ENCODE peak calls at places on chromosomes 12 and 14, in five cellular contexts. R, X, H, S and L are unnamed samples.

GRCh38 chr12:106987846-106988245 is 900 bp upstream of the MTERF2 start:
- DNase-seq in R (no peak), X (no peak), H (no peak), S (no peak), L (no peak)

GRCh38 chr12:93819048-93819491 is 141.9 kb downstream of the CRADD start:
- DNase-seq in R (no peak), X (no peak), H (peak; percentile 25), S (no peak), L (peak; percentile 55)

GRCh38 chr12:82723093-82723492 is 36.4 kb downstream of the TMTC2 start:
- DNase-seq in R (no peak), X (no peak), H (no peak), S (no peak), L (no peak)

GRCh38 chr14:64279719-64280668 is 14.2 kb downstream of the ESR2 start:
- DNase-seq in R (no peak), X (no peak), H (no peak), S (no peak), L (no peak)

GRCh38 chr12:4856556-4856955 is 53.1 kb upstream of the KCNA1 start:
- DNase-seq in R (no peak), X (no peak), H (no peak), S (no peak), L (no peak)

GRCh38 chr14:50340045-50340444 is 27.9 kb downstream of the DMAC2L start:
- DNase-seq in R (no peak), X (no peak), H (no peak), S (no peak), L (no peak)

GRCh38 chr12:103908877-103909276 is 21.3 kb upstream of the HSP90B1 start:
- DNase-seq in R (no peak), X (no peak), H (no peak), S (no peak), L (no peak)

GRCh38 chr12:64160718-64161060 is 61.4 kb downstream of the KICS2 start:
- DNase-seq in R (no peak), X (no peak), H (no peak), S (no peak), L (no peak)

GRCh38 chr12:80183939-80184338 is 84.6 kb downstream of the OTOGL start:
- DNase-seq in R (no peak), X (peak; percentile 15), H (no peak), S (no peak), L (no peak)

GRCh38 chr12:13591488-13591887 is 389.9 kb downstream of the GRIN2B start:
- DNase-seq in R (no peak), X (no peak), H (no peak), S (no peak), L (no peak)

GRCh38 chr12:67885370-67886169 is 103.7 kb upstream of the IFNG-AS1 start:
- DNase-seq in R (no peak), X (no peak), H (no peak), S (no peak), L (no peak)

GRCh38 chr12:110042260-110042659 is 6.1 kb downstream of the C12orf76 start:
- DNase-seq in R (no peak), X (no peak), H (no peak), S (no peak), L (no peak)

GRCh38 chr12:108586306-108586705 is 11.6 kb downstream of the TMEM119 start:
- DNase-seq in R (no peak), X (no peak), H (no peak), S (no peak), L (no peak)

GRCh38 chr14:103188691-103189480 is 65.6 kb downstream of the TNFAIP2 start:
- DNase-seq in R (no peak), X (no peak), H (peak; percentile 61), S (peak; percentile 70), L (no peak)

GRCh38 chr12:12194206-12194605 is 72.6 kb downstream of the LRP6 start:
- DNase-seq in R (no peak), X (no peak), H (no peak), S (no peak), L (peak; percentile 16)

GRCh38 chr12:124515981-124516380 is 51.4 kb downstream of the NCOR2 start:
- DNase-seq in R (no peak), X (no peak), H (peak; percentile 43), S (no peak), L (no peak)

GRCh38 chr12:65533177-65533883 is 254.8 kb downstream of the MSRB3 start:
- DNase-seq in R (no peak), X (no peak), H (no peak), S (no peak), L (peak; percentile 82)

GRCh38 chr12:19739195-19739776 is 300.0 kb downstream of the AEBP2 start:
- DNase-seq in R (peak; percentile 61), X (no peak), H (no peak), S (no peak), L (peak; percentile 47)

GRCh38 chr12:54497883-54498282 is 331 bp downstream of the NCKAP1L start:
- DNase-seq in R (no peak), X (no peak), H (no peak), S (no peak), L (no peak)

GRCh38 chr12:54504550-54504949 is 7.0 kb downstream of the NCKAP1L start:
- DNase-seq in R (no peak), X (no peak), H (no peak), S (no peak), L (no peak)

DNA sequence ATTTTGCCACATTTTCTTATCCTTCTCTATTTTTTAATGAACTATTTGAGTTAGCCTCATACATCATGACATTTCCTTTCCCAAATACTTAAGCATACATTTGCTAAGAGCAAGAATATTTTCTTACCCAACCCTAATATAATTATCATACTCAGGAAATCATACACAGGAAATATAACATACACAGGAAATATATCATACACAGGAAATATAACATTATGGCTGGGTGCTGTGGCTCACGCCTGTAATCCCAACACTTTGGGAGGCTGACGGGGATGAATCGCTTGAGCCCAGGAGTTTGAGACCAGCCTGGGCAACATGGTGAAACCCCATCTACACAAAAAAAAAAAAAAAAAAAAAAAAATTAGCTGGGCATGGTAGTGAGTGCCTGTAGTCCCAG is 4.9 kb downstream of the NCKAP1L start:
- DNase-seq in R (no peak), X (no peak), H (no peak), S (no peak), L (no peak)
- H3K4me3 ChIP-seq in R (no peak overlapping the region), X (no peak overlapping the region), H (no peak overlapping the region), S (no peak overlapping the region), L (no peak overlapping the region)

GRCh38 chr12:49347307-49348237 is 884 bp downstream of the DNAJC22 start:
- DNase-seq in R (peak; percentile 73), X (no peak), H (peak; percentile 92), S (peak; percentile 98), L (peak; percentile 93)

GRCh38 chr12:49345048-49345839 is 1.4 kb upstream of the DNAJC22 start:
- DNase-seq in R (no peak), X (no peak), H (no peak), S (peak; percentile 82), L (no peak)

GRCh38 chr12:49346659-49347306 is at the start of gene DNAJC22:
- DNase-seq in R (no peak), X (no peak), H (peak; percentile 59), S (no peak), L (peak; percentile 35)

GRCh38 chr12:49344486-49345047 is 2.1 kb upstream of the DNAJC22 start:
- DNase-seq in R (no peak), X (no peak), H (no peak), S (no peak), L (no peak)

GRCh38 chr12:49345840-49346658 is 639 bp upstream of the DNAJC22 start:
- DNase-seq in R (no peak), X (no peak), H (no peak), S (no peak), L (no peak)
- H3K4me3 ChIP-seq in R (no peak overlapping the region), X (peak overlapping the region; percentile 41), H (no peak overlapping the region), S (no peak overlapping the region), L (peak overlapping the region; percentile 16)

DNA sequence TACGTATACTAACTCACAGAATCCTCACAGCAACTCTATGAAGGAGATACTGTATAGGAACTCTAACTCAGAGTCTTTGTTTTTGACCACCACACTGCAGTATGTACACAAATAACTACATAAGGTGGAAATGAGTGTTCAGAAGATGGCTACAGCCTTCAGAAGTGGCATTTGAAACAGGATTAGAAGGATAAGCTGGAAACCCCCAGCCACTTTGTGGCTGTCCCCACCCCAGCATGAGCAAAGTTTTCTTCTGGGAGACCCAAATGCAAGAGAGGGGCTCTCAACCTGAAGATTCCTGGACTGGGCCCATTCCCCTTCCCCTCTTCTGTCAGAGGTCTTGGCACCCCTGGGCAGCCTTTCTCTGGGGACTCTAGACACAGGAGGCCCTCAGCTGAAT is 43.2 kb upstream of the PNMA1 start:
- DNase-seq in R (no peak), X (no peak), H (no peak), S (no peak), L (no peak)
- H3K4me3 ChIP-seq in R (no peak overlapping the region), X (peak overlapping the region; percentile 88), H (no peak overlapping the region), S (no peak overlapping the region), L (no peak overlapping the region)

GRCh38 chr14:37594238-37594915 is 672 bp downstream of the FOXA1 start:
- DNase-seq in R (peak; percentile 86), X (peak; percentile 9), H (peak; percentile 81), S (peak; percentile 80), L (peak; percentile 71)
- H3K4me3 ChIP-seq in R (peak overlapping the region; percentile 61), X (peak overlapping the region; percentile 57), H (peak overlapping the region; percentile 54), S (peak overlapping the region; percentile 27), L (peak overlapping the region; percentile 52)

DNA sequence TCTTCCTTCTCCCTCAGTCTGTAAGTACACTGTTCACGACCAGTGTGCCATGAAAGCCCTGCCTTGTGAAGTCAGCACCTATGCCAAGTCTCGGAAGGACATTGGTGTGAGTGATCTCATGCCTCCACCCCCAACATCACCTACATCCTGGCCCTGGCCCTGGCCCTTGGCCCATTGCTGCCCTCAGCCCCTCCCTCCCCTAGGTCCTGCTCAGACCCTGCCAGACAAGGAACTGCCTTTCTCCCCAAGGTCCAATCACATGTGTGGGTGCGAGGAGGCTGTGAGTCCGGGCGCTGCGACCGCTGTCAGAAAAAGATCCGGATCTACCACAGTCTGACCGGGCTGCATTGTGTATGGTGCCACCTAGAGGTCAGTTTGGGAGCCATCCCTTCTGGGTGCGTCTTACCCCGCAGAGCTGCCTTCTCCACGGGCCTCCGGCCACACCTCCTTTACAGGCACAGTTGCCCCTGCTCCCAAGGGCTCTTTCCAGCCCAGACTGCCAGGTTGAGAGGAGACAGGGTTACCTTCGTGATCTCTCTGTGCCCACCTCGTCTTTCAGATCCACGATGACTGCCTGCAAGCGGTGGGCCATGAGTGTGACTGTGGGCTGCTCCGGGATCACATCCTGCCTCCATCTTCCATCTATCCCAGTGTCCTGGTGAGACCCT is 9.2 kb downstream of the DGKA start:
- DNase-seq in R (peak; percentile 78), X (no peak), H (peak; percentile 86), S (peak; percentile 84), L (peak; percentile 86)
- H3K4me3 ChIP-seq in R (no peak overlapping the region), X (no peak overlapping the region), H (no peak overlapping the region), S (no peak overlapping the region), L (no peak overlapping the region)

GRCh38 chr14:92932448-92933395 is 9.8 kb downstream of the CHGA start:
- DNase-seq in R (no peak), X (no peak), H (no peak), S (no peak), L (no peak)
- H3K4me3 ChIP-seq in R (no peak overlapping the region), X (no peak overlapping the region), H (no peak overlapping the region), S (no peak overlapping the region), L (no peak overlapping the region)

GRCh38 chr12:121295123-121295745 is 1.3 kb downstream of the CAMKK2 start:
- DNase-seq in R (peak; percentile 42), X (no peak), H (no peak), S (no peak), L (no peak)
- H3K4me3 ChIP-seq in R (peak overlapping the region; percentile 89), X (peak overlapping the region; percentile 84), H (peak overlapping the region; percentile 86), S (peak overlapping the region; percentile 94), L (peak overlapping the region; percentile 98)